ENCODE peak calls at places on chromosomes 3 and 15, in seven cellular contexts. Y, U, W, O, D, Q and Z are unnamed samples.

GRCh38 chr3:127394984-127395662 is 107.3 kb upstream of the PRR20G start:
- DNase-seq in U (no peak), Y (no peak), O (no peak), Q (no peak), W (no peak), D (no peak), Z (no peak)

GRCh38 chr15:42094512-42094963 is at the start of gene PLA2G4D:
- DNase-seq in Y (no peak), U (no peak), Q (no peak), O (no peak), W (no peak), D (no peak), Z (no peak)

GRCh38 chr3:111998661-111999641 is at the start of gene TAGLN3:
- DNase-seq in Q (peak), W (no peak), U (no peak), Y (peak), D (peak), O (no peak), Z (no peak)

GRCh38 chr3:46090161-46090591 is 62.9 kb upstream of the XCR1 start:
- DNase-seq in Y (no peak), D (no peak), U (no peak), Q (no peak), W (no peak), O (no peak), Z (no peak)

GRCh38 chr3:159872374-159873109 is 116.1 kb upstream of the IL12A start:
- DNase-seq in O (no peak), D (no peak), Y (peak), U (no peak), W (no peak), Q (no peak), Z (no peak)

GRCh38 chr15:93063292-93063671 is 25.7 kb downstream of the RGMA start:
- DNase-seq in Q (no peak), D (no peak), O (no peak), Y (peak), W (no peak), U (no peak), Z (no peak)

GRCh38 chr3:34008836-34009479 is 210.5 kb downstream of the PDCD6IP start:
- DNase-seq in Q (no peak), Y (no peak), D (no peak), U (no peak), W (no peak), O (no peak), Z (no peak)

GRCh38 chr3:57983734-57984518 is 24.3 kb upstream of the FLNB start:
- DNase-seq in O (peak), U (no peak), Q (no peak), Y (no peak), D (peak), W (no peak), Z (peak)

GRCh38 chr15:69758810-69759410 is 306.3 kb downstream of the RPLP1 start:
- DNase-seq in Y (no peak), W (no peak), D (peak), Q (no peak), U (no peak), O (no peak), Z (peak)

GRCh38 chr3:46671541-46672348 is 21.7 kb downstream of the ALS2CL start:
- DNase-seq in Y (no peak), O (peak), U (peak), D (peak), W (peak), Q (peak), Z (no peak)

GRCh38 chr15:41698779-41699178 is 38.6 kb downstream of the MGA start:
- DNase-seq in O (no peak), U (no peak), W (no peak), Q (no peak), Y (no peak), D (no peak), Z (peak)

GRCh38 chr15:25243800-25244097 is 195.1 kb downstream of the UBE3A start:
- DNase-seq in W (peak), Y (no peak), Q (no peak), O (no peak), D (peak), U (no peak), Z (no peak)

GRCh38 chr15:98796685-98797084 is 148.3 kb downstream of the IGF1R start:
- DNase-seq in O (no peak), Y (no peak), U (no peak), Q (no peak), D (no peak), W (no peak), Z (no peak)

GRCh38 chr15:56757884-56758283 is 24.6 kb upstream of the ZNF280D start:
- DNase-seq in D (no peak), W (no peak), O (no peak), Q (no peak), U (no peak), Y (no peak), Z (peak)

GRCh38 chr3:31277582-31277981 is 255.1 kb upstream of the STT3B start:
- DNase-seq in D (no peak), W (no peak), Y (no peak), Q (no peak), U (no peak), O (no peak), Z (no peak)

GRCh38 chr3:121231872-121232271 is 313.9 kb downstream of the POLQ start:
- DNase-seq in D (no peak), U (no peak), Q (no peak), Y (no peak), W (no peak), O (no peak), Z (no peak)
- H3K4me3 ChIP-seq in D (no peak), U (no peak), Q (no peak), Y (no peak), W (no peak), O (no peak), Z (no peak)

DNA sequence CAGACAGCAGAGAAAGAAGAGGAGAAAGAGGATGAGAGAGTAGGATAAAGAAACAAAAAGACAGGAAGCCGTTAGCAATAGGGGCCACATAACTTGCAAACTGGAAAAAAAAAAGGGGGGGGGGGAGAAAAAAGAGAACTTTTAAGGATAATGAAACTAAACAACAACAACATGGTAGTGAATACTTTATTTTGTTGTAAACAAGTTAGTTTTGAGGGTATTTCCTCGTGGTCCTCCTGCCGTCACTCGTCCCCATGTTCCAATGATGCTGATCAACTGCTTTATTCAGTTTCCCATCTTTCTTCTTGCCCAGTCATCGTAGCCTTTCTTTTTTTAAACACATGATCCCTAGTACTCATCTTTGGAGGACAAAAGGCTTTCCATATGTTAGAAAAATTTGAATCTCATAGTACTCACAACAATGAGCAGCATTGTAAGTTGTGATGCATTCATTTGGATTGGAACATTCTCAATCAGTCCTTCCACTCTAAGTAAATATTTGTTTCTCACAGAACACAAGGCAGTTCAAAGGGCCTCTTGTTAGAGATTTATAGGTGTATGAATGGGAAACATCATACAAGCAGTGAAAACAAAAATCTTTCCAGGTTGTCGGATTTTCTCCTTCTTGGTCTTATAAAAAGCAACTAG is 8.5 kb downstream of the TM4SF1 start:
- DNase-seq in Y (no peak), D (no peak), Q (no peak), U (no peak), W (no peak), O (no peak), Z (no peak)
- TF ChIP-seq POLR2AphosphoS5 in Y (no peak), D (no peak), Q (no peak), U (no peak), W (no peak), O (no peak), Z (no peak)

GRCh38 chr15:63029701-63030100 is 12.8 kb upstream of the TPM1 start:
- DNase-seq in D (no peak), Q (no peak), W (no peak), U (no peak), O (no peak), Y (no peak), Z (no peak)
- H3K4me3 ChIP-seq in D (no peak), Q (no peak), W (no peak), U (no peak), O (no peak), Y (no peak), Z (no peak)

GRCh38 chr3:129593595-129594339 is 12.7 kb downstream of the PLXND1 start:
- DNase-seq in O (no peak), W (no peak), Q (peak), D (peak), U (no peak), Y (peak), Z (peak)

GRCh38 chr3:129593230-129593594 is 13.3 kb downstream of the PLXND1 start:
- DNase-seq in Q (peak), D (no peak), O (no peak), U (no peak), W (no peak), Y (no peak), Z (no peak)

GRCh38 chr3:129594907-129595390 is 11.5 kb downstream of the PLXND1 start:
- DNase-seq in U (no peak), D (no peak), W (no peak), Q (no peak), Y (no peak), O (no peak), Z (no peak)

GRCh38 chr3:129591932-129592331 is 14.5 kb downstream of the PLXND1 start:
- DNase-seq in Y (no peak), Q (no peak), O (no peak), D (no peak), W (no peak), U (no peak), Z (no peak)

GRCh38 chr3:129592362-129593150 is 13.9 kb downstream of the PLXND1 start:
- DNase-seq in Q (peak), D (peak), O (peak), Y (peak), W (no peak), U (peak), Z (no peak)
- TF ChIP-seq POLR2AphosphoS5 in Q (no peak), D (no peak), O (peak), Y (no peak), W (peak), U (no peak), Z (peak)

GRCh38 chr3:141876891-141877561 is 583 bp downstream of the ATP1B3 start:
- DNase-seq in Y (peak), U (peak), W (no peak), D (peak), O (peak), Q (no peak), Z (peak)

GRCh38 chr3:141877911-141878310 is 1.5 kb downstream of the ATP1B3 start:
- DNase-seq in D (no peak), Y (peak), U (no peak), Q (no peak), O (no peak), W (no peak), Z (peak)

GRCh38 chr3:141876381-141876890 is at the start of gene ATP1B3:
- DNase-seq in Q (peak), D (peak), U (peak), O (peak), Y (peak), W (peak), Z (peak)

GRCh38 chr3:141878812-141879211 is 2.4 kb downstream of the ATP1B3 start:
- DNase-seq in D (peak), Y (no peak), O (no peak), Q (no peak), U (no peak), W (no peak), Z (no peak)

GRCh38 chr3:141878326-141878725 is 1.9 kb downstream of the ATP1B3 start:
- DNase-seq in W (no peak), D (no peak), Y (no peak), O (no peak), U (no peak), Q (no peak), Z (no peak)
- H3K4me3 ChIP-seq in W (peak), D (peak), Y (peak), O (peak), U (peak), Q (peak), Z (peak)

GRCh38 chr15:40016224-40016865 is 22.6 kb downstream of the SRP14 start:
- DNase-seq in U (no peak), O (no peak), Q (no peak), Y (no peak), D (no peak), W (no peak), Z (no peak)
- TF ChIP-seq POLR2AphosphoS5 in U (no peak), O (no peak), Q (no peak), Y (no peak), D (no peak), W (no peak), Z (no peak)